ENCODE peak calls at places on chromosomes 7 and 10, in eight cellular contexts. U, O, Y, I, M, C, T and X are unnamed samples.

GRCh38 chr10:22658745-22659410 is 55.5 kb downstream of the PIP4K2A start:
- DNase-seq in Y (no peak), U (no peak), T (no peak), C (no peak), O (no peak), I (no peak), M (no peak), X (peak)

GRCh38 chr10:13650961-13651360 is 64.2 kb downstream of the PRPF18 start:
- DNase-seq in C (no peak), U (no peak), O (no peak), I (no peak), Y (no peak), M (no peak), T (no peak), X (no peak)

GRCh38 chr7:98285132-98286092 is 3.9 kb downstream of the BRI3 start:
- DNase-seq in T (no peak), C (no peak), U (no peak), M (no peak), I (no peak), Y (no peak), O (no peak), X (no peak)

GRCh38 chr7:70674268-70675025 is 457.5 kb upstream of the GALNT17 start:
- DNase-seq in C (no peak), M (no peak), Y (no peak), I (no peak), U (no peak), O (no peak), T (no peak), X (no peak)

GRCh38 chr7:133742709-133743538 is 384.2 kb upstream of the LRGUK start:
- DNase-seq in U (peak), T (peak), Y (no peak), M (no peak), O (no peak), I (peak), C (no peak), X (peak)

GRCh38 chr10:133455196-133455595 is 1.5 kb downstream of the SCART1 start:
- DNase-seq in I (no peak), M (no peak), Y (no peak), U (no peak), O (no peak), T (no peak), C (no peak), X (no peak)

GRCh38 chr10:84012831-84013458 is 126.4 kb upstream of the GHITM start:
- DNase-seq in I (no peak), M (no peak), C (no peak), Y (no peak), U (no peak), O (no peak), T (no peak), X (no peak)

GRCh38 chr7:16648551-16648950 is 2.6 kb downstream of the BZW2 start:
- DNase-seq in O (no peak), C (no peak), Y (no peak), T (peak), I (peak), M (no peak), U (no peak), X (no peak)

GRCh38 chr10:79266543-79267312 is 80.5 kb upstream of the PPIF start:
- DNase-seq in I (no peak), M (peak), U (no peak), C (peak), Y (peak), T (peak), O (no peak), X (peak)

GRCh38 chr10:52252322-52252721 is 61.8 kb upstream of the DKK1 start:
- DNase-seq in O (no peak), T (no peak), U (no peak), C (no peak), Y (no peak), I (no peak), M (no peak), X (no peak)

GRCh38 chr7:50199824-50200223 is 104.7 kb upstream of the IKZF1 start:
- DNase-seq in U (no peak), C (no peak), T (no peak), M (no peak), Y (no peak), I (no peak), O (no peak), X (no peak)

GRCh38 chr7:80151274-80151665 is 16.6 kb downstream of the GNAI1 start:
- DNase-seq in M (no peak), U (no peak), O (no peak), C (peak), T (peak), I (no peak), Y (peak), X (peak)

GRCh38 chr10:14397069-14397468 is 66.3 kb upstream of the FRMD4A start:
- DNase-seq in Y (no peak), T (peak), M (no peak), O (no peak), C (peak), U (no peak), I (peak), X (peak)

GRCh38 chr7:36749282-36749960 is 25.1 kb upstream of the AOAH start:
- DNase-seq in T (peak), M (no peak), C (no peak), I (no peak), Y (no peak), O (no peak), U (no peak), X (no peak)

GRCh38 chr7:138958026-138958956 is 22.9 kb downstream of the KIAA1549 start:
- DNase-seq in Y (no peak), O (no peak), U (no peak), M (no peak), I (no peak), C (no peak), T (peak), X (peak)

GRCh38 chr7:22348379-22348778 is 8.6 kb downstream of the RAPGEF5 start:
- DNase-seq in I (no peak), M (no peak), Y (no peak), C (peak), O (no peak), U (no peak), T (peak), X (peak)

GRCh38 chr10:74035324-74035723 is 37.4 kb downstream of the VCL start:
- DNase-seq in M (no peak), I (no peak), O (no peak), C (no peak), Y (no peak), U (no peak), T (no peak), X (no peak)
- TF ChIP-seq CTCF in M (no peak), I (no peak), O (no peak), C (peak), Y (no peak), U (peak), T (peak), X (peak)

GRCh38 chr7:43844257-43844656 is 25.1 kb downstream of the MRPS24 start:
- DNase-seq in U (no peak), I (no peak), O (no peak), T (no peak), Y (no peak), M (no peak), C (no peak), X (peak)

GRCh38 chr7:43849069-43849468 is 20.2 kb downstream of the MRPS24 start:
- DNase-seq in Y (no peak), M (no peak), O (no peak), T (no peak), U (no peak), I (no peak), C (no peak), X (no peak)

GRCh38 chr7:43847496-43847895 is 21.8 kb downstream of the MRPS24 start:
- DNase-seq in T (no peak), O (no peak), I (no peak), M (no peak), U (no peak), Y (no peak), C (no peak), X (peak)

GRCh38 chr7:43843276-43843675 is 26.0 kb downstream of the MRPS24 start:
- DNase-seq in T (no peak), C (no peak), O (no peak), Y (no peak), U (no peak), I (no peak), M (no peak), X (no peak)

GRCh38 chr7:43844662-43845061 is 24.7 kb downstream of the MRPS24 start:
- DNase-seq in O (no peak), I (no peak), T (no peak), C (no peak), Y (no peak), M (no peak), U (no peak), X (no peak)
- TF ChIP-seq CTCF in O (no peak), I (no peak), T (no peak), C (no peak), Y (no peak), M (no peak), U (no peak), X (no peak)

GRCh38 chr10:43691503-43691902 is 42.8 kb upstream of the ZNF32 start:
- DNase-seq in Y (no peak), O (no peak), I (no peak), M (no peak), C (peak), T (peak), U (no peak), X (peak)
- TF ChIP-seq CTCF in Y (no peak), O (no peak), I (no peak), M (no peak), C (no peak), T (no peak), U (no peak), X (peak)

DNA sequence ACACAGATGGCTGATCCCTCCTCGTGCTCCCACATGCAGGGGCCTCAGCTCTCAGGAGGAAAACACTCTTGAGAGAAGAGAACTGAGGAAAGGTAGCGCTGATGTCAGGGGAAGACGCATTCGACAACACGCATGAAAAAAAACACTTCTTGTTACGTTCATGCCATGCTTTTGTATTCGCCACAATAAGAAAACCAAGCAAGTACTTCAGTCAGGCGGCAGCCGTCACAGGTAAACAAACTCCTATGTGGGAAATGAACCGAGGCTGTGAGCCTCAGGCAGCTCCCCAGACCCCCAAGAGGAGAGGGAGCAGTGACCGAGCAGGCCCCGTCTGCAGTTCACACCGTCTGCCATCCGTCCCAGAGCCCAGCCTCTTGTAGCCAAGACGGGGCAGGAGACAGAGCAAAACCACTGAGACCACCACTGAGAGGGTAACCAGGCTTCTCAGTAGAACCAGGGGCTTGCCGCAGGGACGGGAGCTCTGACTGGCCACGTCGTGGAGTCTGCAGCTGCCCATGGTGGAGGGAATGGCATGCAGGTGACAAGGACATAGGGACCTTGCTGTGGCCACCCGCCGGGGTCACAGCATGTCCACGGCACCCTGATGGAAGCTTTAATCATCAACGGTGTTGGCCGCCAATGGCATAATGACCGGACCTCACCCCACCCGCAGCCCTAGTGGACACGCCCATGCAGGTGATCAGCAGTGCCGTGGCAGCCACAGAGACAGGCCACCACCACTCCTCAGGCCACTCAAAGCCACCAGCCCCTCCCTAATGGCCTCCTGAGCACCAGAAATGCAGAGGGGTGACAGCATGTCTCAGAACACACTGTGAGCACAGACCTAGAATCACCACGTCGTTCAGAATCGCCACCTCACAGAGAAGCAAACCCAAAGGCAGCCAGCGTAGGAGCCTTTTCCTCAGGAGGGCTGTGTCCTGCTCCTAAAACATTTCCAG is 304.3 kb downstream of the PTPRN2 start:
- DNase-seq in Y (no peak), O (no peak), U (no peak), C (no peak), M (peak), I (no peak), T (no peak), X (no peak)
- TF ChIP-seq CTCF in Y (no peak), O (no peak), U (no peak), C (no peak), M (no peak), I (no peak), T (no peak), X (no peak)